ENCODE peak calls at places on chromosome 22, in seven cellular contexts. One of them, this sample, is unnamed.

GRCh38 chr22:48316245-48316875 is 1511.3 kb downstream of the BRD1 start:
- DNase-seq in fibroblast of lung: no peak
- DNase-seq in hippocampal formation: no peak
- DNase-seq in activated CD4-positive, CD25-positive, alpha-beta regulatory T cell: no peak
- DNase-seq in HuH-7.5: no peak
- DNase-seq in HCEC 1CT: no peak
- DNase-seq in PC-3: no peak
- DNase-seq in this sample: no peak

GRCh38 chr22:20404881-20405280 is 10.9 kb downstream of the ZNF74 start:
- DNase-seq in hippocampal formation: no peak
- DNase-seq in activated CD4-positive, CD25-positive, alpha-beta regulatory T cell: no peak
- DNase-seq in PC-3: no peak
- DNase-seq in fibroblast of lung: no peak
- DNase-seq in HuH-7.5: no peak
- DNase-seq in HCEC 1CT: no peak
- DNase-seq in this sample: no peak

GRCh38 chr22:37525073-37525745 is 6.0 kb upstream of the CARD10 start:
- DNase-seq in HuH-7.5: no peak
- DNase-seq in activated CD4-positive, CD25-positive, alpha-beta regulatory T cell: no peak
- DNase-seq in PC-3: peak; percentile 84
- DNase-seq in hippocampal formation: no peak
- DNase-seq in HCEC 1CT: peak; percentile 83
- DNase-seq in fibroblast of lung: peak; percentile 87
- DNase-seq in this sample: peak; percentile 68

GRCh38 chr22:31193092-31193491 is 19.0 kb upstream of the LIMK2 start:
- DNase-seq in hippocampal formation: peak; percentile 24
- DNase-seq in PC-3: no peak
- DNase-seq in fibroblast of lung: no peak
- DNase-seq in HuH-7.5: no peak
- DNase-seq in activated CD4-positive, CD25-positive, alpha-beta regulatory T cell: no peak
- DNase-seq in HCEC 1CT: no peak
- DNase-seq in this sample: no peak

GRCh38 chr22:50630376-50630775 is 2.4 kb upstream of the ARSA start:
- DNase-seq in HuH-7.5: no peak
- DNase-seq in hippocampal formation: no peak
- DNase-seq in activated CD4-positive, CD25-positive, alpha-beta regulatory T cell: no peak
- DNase-seq in fibroblast of lung: peak; percentile 13
- DNase-seq in HCEC 1CT: no peak
- DNase-seq in PC-3: no peak
- DNase-seq in this sample: no peak

GRCh38 chr22:48449466-48450187 is 1378.0 kb downstream of the BRD1 start:
- DNase-seq in PC-3: no peak
- DNase-seq in hippocampal formation: no peak
- DNase-seq in HCEC 1CT: no peak
- DNase-seq in fibroblast of lung: peak; percentile 29
- DNase-seq in activated CD4-positive, CD25-positive, alpha-beta regulatory T cell: no peak
- DNase-seq in HuH-7.5: no peak
- DNase-seq in this sample: no peak

GRCh38 chr22:21921729-21922128 is 30.9 kb downstream of the PPM1F start:
- DNase-seq in HuH-7.5: no peak
- DNase-seq in fibroblast of lung: peak; percentile 23
- DNase-seq in HCEC 1CT: no peak
- DNase-seq in hippocampal formation: no peak
- DNase-seq in PC-3: no peak
- DNase-seq in activated CD4-positive, CD25-positive, alpha-beta regulatory T cell: no peak
- DNase-seq in this sample: no peak

GRCh38 chr22:26650722-26651421 is 6.5 kb upstream of the MIAT start:
- DNase-seq in fibroblast of lung: no peak
- DNase-seq in HuH-7.5: no peak
- DNase-seq in PC-3: no peak
- DNase-seq in hippocampal formation: no peak
- DNase-seq in HCEC 1CT: no peak
- DNase-seq in activated CD4-positive, CD25-positive, alpha-beta regulatory T cell: no peak
- DNase-seq in this sample: no peak

GRCh38 chr22:43060213-43060612 is 29.0 kb downstream of the TTLL1 start:
- DNase-seq in PC-3: peak; percentile 42
- DNase-seq in HuH-7.5: peak; percentile 64
- DNase-seq in HCEC 1CT: no peak
- DNase-seq in fibroblast of lung: no peak
- DNase-seq in hippocampal formation: no peak
- DNase-seq in activated CD4-positive, CD25-positive, alpha-beta regulatory T cell: no peak
- DNase-seq in this sample: no peak

GRCh38 chr22:27473533-27473932 is 328.0 kb downstream of the MN1 start:
- DNase-seq in fibroblast of lung: no peak
- DNase-seq in HuH-7.5: no peak
- DNase-seq in activated CD4-positive, CD25-positive, alpha-beta regulatory T cell: no peak
- DNase-seq in HCEC 1CT: no peak
- DNase-seq in hippocampal formation: no peak
- DNase-seq in PC-3: peak; percentile 57
- DNase-seq in this sample: no peak

GRCh38 chr22:36423461-36424404 is 36.0 kb upstream of the MYH9 start:
- DNase-seq in hippocampal formation: no peak
- DNase-seq in activated CD4-positive, CD25-positive, alpha-beta regulatory T cell: no peak
- DNase-seq in HCEC 1CT: peak; percentile 35
- DNase-seq in fibroblast of lung: peak; percentile 66
- DNase-seq in PC-3: no peak
- DNase-seq in HuH-7.5: no peak
- DNase-seq in this sample: peak; percentile 97

GRCh38 chr22:46791201-46791731 is 28.8 kb downstream of the TBC1D22A start:
- DNase-seq in fibroblast of lung: peak; percentile 72
- DNase-seq in HCEC 1CT: peak; percentile 66
- DNase-seq in HuH-7.5: no peak
- DNase-seq in activated CD4-positive, CD25-positive, alpha-beta regulatory T cell: peak; percentile 47
- DNase-seq in PC-3: no peak
- DNase-seq in hippocampal formation: peak; percentile 12
- DNase-seq in this sample: peak; percentile 85